ENCODE peak calls at places on chromosomes 6 and 20, in nine cellular contexts. One of them, this sample, is unnamed.

GRCh38 chr6:42978487-42978792 is 541 bp downstream of the PEX6 start:
- DNase-seq in left ventricle myocardium inferior: peak; percentile 25
- DNase-seq in upper lobe of left lung: peak; percentile 32
- DNase-seq in astrocyte of the spinal cord: no peak
- DNase-seq in A549: peak; percentile 33
- DNase-seq in PC-3: peak; percentile 32
- DNase-seq in cardiac fibroblast: no peak
- DNase-seq in cardiac muscle cell: no peak
- DNase-seq in SJSA1: peak; percentile 71
- DNase-seq in this sample: no peak

GRCh38 chr6:165439928-165440554 is 130.6 kb upstream of the C6orf118 start:
- DNase-seq in left ventricle myocardium inferior: no peak
- DNase-seq in upper lobe of left lung: no peak
- DNase-seq in astrocyte of the spinal cord: peak; percentile 77
- DNase-seq in A549: peak; percentile 6
- DNase-seq in PC-3: peak; percentile 76
- DNase-seq in cardiac fibroblast: peak; percentile 89
- DNase-seq in cardiac muscle cell: peak; percentile 59
- DNase-seq in SJSA1: peak; percentile 29
- DNase-seq in this sample: no peak

GRCh38 chr20:50110141-50111047 is 2.6 kb downstream of the UBE2V1 start:
- DNase-seq in left ventricle myocardium inferior: no peak
- DNase-seq in upper lobe of left lung: peak; percentile 64
- DNase-seq in astrocyte of the spinal cord: peak; percentile 51
- DNase-seq in A549: no peak
- DNase-seq in PC-3: peak; percentile 91
- DNase-seq in cardiac fibroblast: peak; percentile 65
- DNase-seq in cardiac muscle cell: no peak
- DNase-seq in SJSA1: no peak
- DNase-seq in this sample: no peak

GRCh38 chr6:147390909-147391536 is 117.5 kb upstream of the SAMD5 start:
- DNase-seq in left ventricle myocardium inferior: no peak
- DNase-seq in upper lobe of left lung: no peak
- DNase-seq in astrocyte of the spinal cord: peak; percentile 39
- DNase-seq in A549: peak; percentile 2
- DNase-seq in PC-3: peak; percentile 39
- DNase-seq in cardiac fibroblast: peak; percentile 40
- DNase-seq in cardiac muscle cell: peak; percentile 41
- DNase-seq in SJSA1: no peak
- DNase-seq in this sample: no peak

GRCh38 chr6:8556370-8557018 is 121.1 kb upstream of the SLC35B3 start:
- DNase-seq in left ventricle myocardium inferior: no peak
- DNase-seq in upper lobe of left lung: no peak
- DNase-seq in astrocyte of the spinal cord: peak; percentile 55
- DNase-seq in A549: peak; percentile 10
- DNase-seq in PC-3: peak; percentile 84
- DNase-seq in cardiac fibroblast: no peak
- DNase-seq in cardiac muscle cell: no peak
- DNase-seq in SJSA1: peak; percentile 3
- DNase-seq in this sample: no peak

GRCh38 chr6:64861039-64861651 is 845.9 kb downstream of the EYS start:
- DNase-seq in left ventricle myocardium inferior: no peak
- DNase-seq in upper lobe of left lung: no peak
- DNase-seq in astrocyte of the spinal cord: no peak
- DNase-seq in A549: no peak
- DNase-seq in PC-3: no peak
- DNase-seq in cardiac fibroblast: no peak
- DNase-seq in cardiac muscle cell: no peak
- DNase-seq in SJSA1: no peak
- DNase-seq in this sample: no peak

GRCh38 chr20:23587631-23588030 is 18.1 kb downstream of the CST9 start:
- DNase-seq in left ventricle myocardium inferior: no peak
- DNase-seq in upper lobe of left lung: no peak
- DNase-seq in astrocyte of the spinal cord: no peak
- DNase-seq in A549: no peak
- DNase-seq in PC-3: no peak
- DNase-seq in cardiac fibroblast: no peak
- DNase-seq in cardiac muscle cell: no peak
- DNase-seq in SJSA1: no peak
- DNase-seq in this sample: no peak

GRCh38 chr6:149264629-149265028 is 52.9 kb upstream of the TAB2 start:
- DNase-seq in left ventricle myocardium inferior: no peak
- DNase-seq in upper lobe of left lung: no peak
- DNase-seq in astrocyte of the spinal cord: no peak
- DNase-seq in A549: no peak
- DNase-seq in PC-3: no peak
- DNase-seq in cardiac fibroblast: no peak
- DNase-seq in cardiac muscle cell: no peak
- DNase-seq in SJSA1: no peak
- DNase-seq in this sample: no peak

GRCh38 chr6:85360794-85361642 is 88.9 kb upstream of the NT5E start:
- DNase-seq in left ventricle myocardium inferior: no peak
- DNase-seq in upper lobe of left lung: peak; percentile 48
- DNase-seq in astrocyte of the spinal cord: peak; percentile 94
- DNase-seq in A549: peak; percentile 53
- DNase-seq in PC-3: peak; percentile 91
- DNase-seq in cardiac fibroblast: peak; percentile 86
- DNase-seq in cardiac muscle cell: no peak
- DNase-seq in SJSA1: peak; percentile 93
- DNase-seq in this sample: peak; percentile 14

GRCh38 chr20:60210779-60211617 is 252.8 kb downstream of the CDH26 start:
- DNase-seq in left ventricle myocardium inferior: peak; percentile 62
- DNase-seq in upper lobe of left lung: peak; percentile 73
- DNase-seq in astrocyte of the spinal cord: peak; percentile 63
- DNase-seq in A549: peak; percentile 47
- DNase-seq in PC-3: peak; percentile 68
- DNase-seq in cardiac fibroblast: peak; percentile 34
- DNase-seq in cardiac muscle cell: peak; percentile 72
- DNase-seq in SJSA1: peak; percentile 54
- DNase-seq in this sample: no peak

GRCh38 chr6:167559675-167560479 is 235.0 kb downstream of the TTLL2 start:
- DNase-seq in left ventricle myocardium inferior: no peak
- DNase-seq in upper lobe of left lung: no peak
- DNase-seq in astrocyte of the spinal cord: no peak
- DNase-seq in A549: no peak
- DNase-seq in PC-3: no peak
- DNase-seq in cardiac fibroblast: no peak
- DNase-seq in cardiac muscle cell: no peak
- DNase-seq in SJSA1: no peak
- DNase-seq in this sample: no peak

GRCh38 chr6:82017316-82017715 is 230.2 kb downstream of the IBTK start:
- DNase-seq in left ventricle myocardium inferior: no peak
- DNase-seq in upper lobe of left lung: peak; percentile 42
- DNase-seq in astrocyte of the spinal cord: peak; percentile 82
- DNase-seq in A549: peak; percentile 8
- DNase-seq in PC-3: peak; percentile 72
- DNase-seq in cardiac fibroblast: peak; percentile 89
- DNase-seq in cardiac muscle cell: peak; percentile 11
- DNase-seq in SJSA1: peak; percentile 50
- DNase-seq in this sample: no peak

GRCh38 chr6:160069050-160069454 is 52.6 kb upstream of the SLC22A1 start:
- DNase-seq in left ventricle myocardium inferior: no peak
- DNase-seq in upper lobe of left lung: no peak
- DNase-seq in astrocyte of the spinal cord: no peak
- DNase-seq in A549: no peak
- DNase-seq in PC-3: no peak
- DNase-seq in cardiac fibroblast: no peak
- DNase-seq in cardiac muscle cell: no peak
- DNase-seq in SJSA1: no peak
- DNase-seq in this sample: no peak

GRCh38 chr6:54897462-54898189 is 51.1 kb downstream of the FAM83B start:
- DNase-seq in left ventricle myocardium inferior: no peak
- DNase-seq in upper lobe of left lung: no peak
- DNase-seq in astrocyte of the spinal cord: no peak
- DNase-seq in A549: no peak
- DNase-seq in PC-3: no peak
- DNase-seq in cardiac fibroblast: peak; percentile 6
- DNase-seq in cardiac muscle cell: no peak
- DNase-seq in SJSA1: no peak
- DNase-seq in this sample: no peak

GRCh38 chr6:167450631-167451030 is 125.7 kb downstream of the TTLL2 start:
- DNase-seq in left ventricle myocardium inferior: no peak
- DNase-seq in upper lobe of left lung: no peak
- DNase-seq in astrocyte of the spinal cord: no peak
- DNase-seq in A549: no peak
- DNase-seq in PC-3: no peak
- DNase-seq in cardiac fibroblast: no peak
- DNase-seq in cardiac muscle cell: no peak
- DNase-seq in SJSA1: no peak
- DNase-seq in this sample: no peak

GRCh38 chr20:53016534-53017042 is 44.4 kb downstream of the TSHZ2 start:
- DNase-seq in left ventricle myocardium inferior: no peak
- DNase-seq in upper lobe of left lung: no peak
- DNase-seq in astrocyte of the spinal cord: no peak
- DNase-seq in A549: no peak
- DNase-seq in PC-3: no peak
- DNase-seq in cardiac fibroblast: no peak
- DNase-seq in cardiac muscle cell: no peak
- DNase-seq in SJSA1: no peak
- DNase-seq in this sample: no peak

GRCh38 chr6:21739241-21739640 is 145.7 kb downstream of the SOX4 start:
- DNase-seq in left ventricle myocardium inferior: no peak
- DNase-seq in upper lobe of left lung: no peak
- DNase-seq in astrocyte of the spinal cord: no peak
- DNase-seq in A549: no peak
- DNase-seq in PC-3: no peak
- DNase-seq in cardiac fibroblast: no peak
- DNase-seq in cardiac muscle cell: no peak
- DNase-seq in SJSA1: no peak
- DNase-seq in this sample: no peak

GRCh38 chr6:141110486-141110885 is 1022.2 kb upstream of the GJE1 start:
- DNase-seq in left ventricle myocardium inferior: no peak
- DNase-seq in upper lobe of left lung: no peak
- DNase-seq in astrocyte of the spinal cord: peak; percentile 59
- DNase-seq in A549: no peak
- DNase-seq in PC-3: no peak
- DNase-seq in cardiac fibroblast: peak; percentile 61
- DNase-seq in cardiac muscle cell: no peak
- DNase-seq in SJSA1: no peak
- DNase-seq in this sample: no peak

GRCh38 chr6:167146977-167147376 is 10.8 kb downstream of the GPR31 start:
- DNase-seq in left ventricle myocardium inferior: no peak
- DNase-seq in upper lobe of left lung: no peak
- DNase-seq in astrocyte of the spinal cord: no peak
- DNase-seq in A549: no peak
- DNase-seq in PC-3: no peak
- DNase-seq in cardiac fibroblast: no peak
- DNase-seq in cardiac muscle cell: peak; percentile 47
- DNase-seq in SJSA1: no peak
- DNase-seq in this sample: no peak

GRCh38 chr6:118725944-118726343 is 74.6 kb upstream of the CEP85L start:
- DNase-seq in left ventricle myocardium inferior: no peak
- DNase-seq in upper lobe of left lung: peak; percentile 50
- DNase-seq in astrocyte of the spinal cord: no peak
- DNase-seq in A549: no peak
- DNase-seq in PC-3: no peak
- DNase-seq in cardiac fibroblast: no peak
- DNase-seq in cardiac muscle cell: no peak
- DNase-seq in SJSA1: no peak
- DNase-seq in this sample: no peak

GRCh38 chr6:16670617-16671051 is 90.6 kb downstream of the ATXN1 start:
- DNase-seq in left ventricle myocardium inferior: no peak
- DNase-seq in upper lobe of left lung: no peak
- DNase-seq in astrocyte of the spinal cord: no peak
- DNase-seq in A549: no peak
- DNase-seq in PC-3: no peak
- DNase-seq in cardiac fibroblast: no peak
- DNase-seq in cardiac muscle cell: no peak
- DNase-seq in SJSA1: no peak
- DNase-seq in this sample: no peak
- H3K4me3 ChIP-seq in left ventricle myocardium inferior: no peak overlapping the region
- H3K4me3 ChIP-seq in upper lobe of left lung: no peak overlapping the region
- H3K4me3 ChIP-seq in astrocyte of the spinal cord: no peak overlapping the region
- H3K4me3 ChIP-seq in A549: no peak overlapping the region
- H3K4me3 ChIP-seq in PC-3: no peak overlapping the region
- H3K4me3 ChIP-seq in cardiac fibroblast: no peak overlapping the region
- H3K4me3 ChIP-seq in cardiac muscle cell: no peak overlapping the region
- H3K4me3 ChIP-seq in SJSA1: no peak overlapping the region
- H3K4me3 ChIP-seq in this sample: no peak overlapping the region

GRCh38 chr6:106324726-106325335 is 729 bp downstream of the ATG5 start:
- DNase-seq in left ventricle myocardium inferior: no peak
- DNase-seq in upper lobe of left lung: no peak
- DNase-seq in astrocyte of the spinal cord: peak; percentile 22
- DNase-seq in A549: no peak
- DNase-seq in PC-3: peak; percentile 18
- DNase-seq in cardiac fibroblast: peak; percentile 21
- DNase-seq in cardiac muscle cell: no peak
- DNase-seq in SJSA1: no peak
- DNase-seq in this sample: no peak
- H3K4me3 ChIP-seq in left ventricle myocardium inferior: peak overlapping the region; percentile 97
- H3K4me3 ChIP-seq in upper lobe of left lung: peak overlapping the region; percentile 92
- H3K4me3 ChIP-seq in astrocyte of the spinal cord: peak overlapping the region; percentile 94
- H3K4me3 ChIP-seq in A549: peak overlapping the region; percentile 78
- H3K4me3 ChIP-seq in PC-3: peak overlapping the region; percentile 99
- H3K4me3 ChIP-seq in cardiac fibroblast: peak overlapping the region; percentile 99
- H3K4me3 ChIP-seq in cardiac muscle cell: peak overlapping the region; percentile 56
- H3K4me3 ChIP-seq in SJSA1: peak overlapping the region; percentile 74
- H3K4me3 ChIP-seq in this sample: peak overlapping the region; percentile 47

DNA sequence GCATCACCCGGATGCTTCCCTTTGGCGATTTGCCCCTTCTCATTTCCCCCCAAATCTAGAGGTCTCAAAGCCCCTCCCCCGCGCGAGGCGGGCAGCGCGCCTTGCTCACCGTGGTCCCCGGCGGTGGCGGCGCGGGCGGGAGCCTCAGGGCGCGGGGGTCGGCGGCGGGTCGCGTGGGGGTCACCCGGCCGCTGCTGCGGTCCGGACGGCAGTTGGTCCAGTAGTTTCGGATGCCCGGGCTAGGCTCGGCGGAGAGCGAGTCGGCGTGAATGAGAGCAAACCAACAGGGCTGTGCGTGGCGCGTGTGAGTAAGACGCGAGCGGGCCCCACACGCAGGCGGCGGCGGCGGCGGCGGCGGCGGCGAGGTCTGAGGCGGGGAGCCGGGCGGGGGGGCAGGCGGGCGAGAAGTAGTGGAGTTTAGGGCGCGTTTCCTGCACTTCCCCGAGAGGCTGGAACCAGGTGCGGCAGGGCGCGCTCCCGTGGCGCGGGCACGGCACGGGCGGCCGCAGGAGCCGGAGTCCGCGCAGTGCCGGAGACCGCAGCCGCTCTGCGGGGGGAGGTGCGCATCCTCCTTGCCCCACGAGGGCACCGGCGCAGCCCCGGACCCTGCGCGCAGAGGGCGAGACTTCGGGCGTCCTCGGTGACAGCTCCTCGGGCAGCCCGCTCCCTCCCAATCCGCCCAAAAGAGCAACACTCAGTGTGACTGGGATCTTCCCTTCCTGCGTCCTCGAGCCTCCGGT is 567 bp downstream of the HS3ST5 start:
- DNase-seq in left ventricle myocardium inferior: no peak
- DNase-seq in upper lobe of left lung: no peak
- DNase-seq in astrocyte of the spinal cord: no peak
- DNase-seq in A549: no peak
- DNase-seq in PC-3: peak; percentile 35
- DNase-seq in cardiac fibroblast: no peak
- DNase-seq in cardiac muscle cell: peak; percentile 66
- DNase-seq in SJSA1: peak; percentile 73
- DNase-seq in this sample: peak; percentile 60
- H3K4me3 ChIP-seq in left ventricle myocardium inferior: peak overlapping the region; percentile 67
- H3K4me3 ChIP-seq in upper lobe of left lung: peak overlapping the region; percentile 52
- H3K4me3 ChIP-seq in astrocyte of the spinal cord: peak overlapping the region; percentile 42
- H3K4me3 ChIP-seq in A549: peak overlapping the region; percentile 51
- H3K4me3 ChIP-seq in PC-3: peak overlapping the region; percentile 94
- H3K4me3 ChIP-seq in cardiac fibroblast: peak overlapping the region; percentile 33
- H3K4me3 ChIP-seq in cardiac muscle cell: peak overlapping the region; percentile 50
- H3K4me3 ChIP-seq in SJSA1: peak overlapping the region; percentile 91
- H3K4me3 ChIP-seq in this sample: peak overlapping the region; percentile 43

GRCh38 chr6:72787521-72788031 is 165.7 kb downstream of the KCNQ5 start:
- DNase-seq in left ventricle myocardium inferior: no peak
- DNase-seq in upper lobe of left lung: peak; percentile 44
- DNase-seq in astrocyte of the spinal cord: peak; percentile 69
- DNase-seq in A549: peak; percentile 7
- DNase-seq in PC-3: peak; percentile 59
- DNase-seq in cardiac fibroblast: peak; percentile 89
- DNase-seq in cardiac muscle cell: peak; percentile 90
- DNase-seq in SJSA1: peak; percentile 71
- DNase-seq in this sample: no peak
- H3K4me3 ChIP-seq in left ventricle myocardium inferior: no peak overlapping the region
- H3K4me3 ChIP-seq in upper lobe of left lung: no peak overlapping the region
- H3K4me3 ChIP-seq in astrocyte of the spinal cord: no peak overlapping the region
- H3K4me3 ChIP-seq in A549: no peak overlapping the region
- H3K4me3 ChIP-seq in PC-3: no peak overlapping the region
- H3K4me3 ChIP-seq in cardiac fibroblast: no peak overlapping the region
- H3K4me3 ChIP-seq in cardiac muscle cell: no peak overlapping the region
- H3K4me3 ChIP-seq in SJSA1: no peak overlapping the region
- H3K4me3 ChIP-seq in this sample: no peak overlapping the region

This sample was measured in pancreas.